ENCODE peak calls at places on chromosome 5, in eight cellular contexts. One of them, this sample, is unnamed.

GRCh38 chr5:127290019-127290945 is at the start of gene MEGF10:
- DNase-seq in brain microvascular endothelial cell: peak
- DNase-seq in fibroblast of the aortic adventitia: peak
- DNase-seq in choroid plexus epithelial cell: peak
- DNase-seq in DND-41: no peak
- DNase-seq in HCT116: no peak
- DNase-seq in keratinocyte: no peak
- DNase-seq in fibroblast of lung: peak
- DNase-seq in this sample: no peak

GRCh38 chr5:107450531-107450930 is 220.2 kb downstream of the EFNA5 start:
- DNase-seq in keratinocyte: no peak
- DNase-seq in fibroblast of the aortic adventitia: no peak
- DNase-seq in choroid plexus epithelial cell: no peak
- DNase-seq in fibroblast of lung: no peak
- DNase-seq in brain microvascular endothelial cell: no peak
- DNase-seq in HCT116: no peak
- DNase-seq in DND-41: no peak
- DNase-seq in this sample: no peak

GRCh38 chr5:72194846-72195245 is 87.6 kb downstream of the MAP1B start:
- DNase-seq in brain microvascular endothelial cell: no peak
- DNase-seq in choroid plexus epithelial cell: peak
- DNase-seq in HCT116: no peak
- DNase-seq in fibroblast of the aortic adventitia: no peak
- DNase-seq in fibroblast of lung: peak
- DNase-seq in DND-41: no peak
- DNase-seq in keratinocyte: no peak
- DNase-seq in this sample: no peak

GRCh38 chr5:142827934-142828576 is 57.9 kb downstream of the ARHGAP26 start:
- DNase-seq in brain microvascular endothelial cell: no peak
- DNase-seq in fibroblast of the aortic adventitia: no peak
- DNase-seq in keratinocyte: no peak
- DNase-seq in choroid plexus epithelial cell: no peak
- DNase-seq in HCT116: no peak
- DNase-seq in fibroblast of lung: peak
- DNase-seq in DND-41: no peak
- DNase-seq in this sample: no peak

GRCh38 chr5:177603631-177604030 is 3.7 kb downstream of the B4GALT7 start:
- DNase-seq in keratinocyte: no peak
- DNase-seq in choroid plexus epithelial cell: no peak
- DNase-seq in HCT116: no peak
- DNase-seq in brain microvascular endothelial cell: no peak
- DNase-seq in fibroblast of the aortic adventitia: no peak
- DNase-seq in fibroblast of lung: no peak
- DNase-seq in DND-41: no peak
- DNase-seq in this sample: no peak

GRCh38 chr5:142277796-142278195 is 47.0 kb downstream of the SPRY4 start:
- DNase-seq in fibroblast of lung: no peak
- DNase-seq in keratinocyte: no peak
- DNase-seq in choroid plexus epithelial cell: no peak
- DNase-seq in brain microvascular endothelial cell: no peak
- DNase-seq in DND-41: no peak
- DNase-seq in HCT116: no peak
- DNase-seq in fibroblast of the aortic adventitia: no peak
- DNase-seq in this sample: no peak

GRCh38 chr5:106019271-106019670 is 1651.5 kb downstream of the EFNA5 start:
- DNase-seq in fibroblast of the aortic adventitia: peak
- DNase-seq in choroid plexus epithelial cell: peak
- DNase-seq in HCT116: no peak
- DNase-seq in fibroblast of lung: peak
- DNase-seq in DND-41: no peak
- DNase-seq in brain microvascular endothelial cell: peak
- DNase-seq in keratinocyte: no peak
- DNase-seq in this sample: no peak

GRCh38 chr5:97629281-97629680 is 446.2 kb upstream of the RIOK2 start:
- DNase-seq in choroid plexus epithelial cell: peak
- DNase-seq in keratinocyte: no peak
- DNase-seq in brain microvascular endothelial cell: peak
- DNase-seq in fibroblast of the aortic adventitia: peak
- DNase-seq in HCT116: peak
- DNase-seq in fibroblast of lung: peak
- DNase-seq in DND-41: no peak
- DNase-seq in this sample: no peak

GRCh38 chr5:86918246-86918645 is 300.5 kb downstream of the COX7C start:
- DNase-seq in choroid plexus epithelial cell: no peak
- DNase-seq in HCT116: no peak
- DNase-seq in fibroblast of lung: no peak
- DNase-seq in DND-41: no peak
- DNase-seq in brain microvascular endothelial cell: no peak
- DNase-seq in fibroblast of the aortic adventitia: no peak
- DNase-seq in keratinocyte: no peak
- DNase-seq in this sample: no peak

GRCh38 chr5:62767650-62768049 is 189.0 kb downstream of the LRRC70 start:
- DNase-seq in DND-41: no peak
- DNase-seq in fibroblast of the aortic adventitia: no peak
- DNase-seq in fibroblast of lung: no peak
- DNase-seq in choroid plexus epithelial cell: no peak
- DNase-seq in brain microvascular endothelial cell: no peak
- DNase-seq in keratinocyte: no peak
- DNase-seq in HCT116: no peak
- DNase-seq in this sample: no peak

GRCh38 chr5:147095740-147096139 is 139.1 kb upstream of the STK32A start:
- DNase-seq in fibroblast of lung: no peak
- DNase-seq in HCT116: no peak
- DNase-seq in keratinocyte: no peak
- DNase-seq in brain microvascular endothelial cell: no peak
- DNase-seq in fibroblast of the aortic adventitia: no peak
- DNase-seq in choroid plexus epithelial cell: no peak
- DNase-seq in DND-41: no peak
- DNase-seq in this sample: no peak

GRCh38 chr5:74916831-74917710 is 50.9 kb upstream of the FAM169A start:
- DNase-seq in fibroblast of lung: peak
- DNase-seq in fibroblast of the aortic adventitia: peak
- DNase-seq in HCT116: no peak
- DNase-seq in brain microvascular endothelial cell: peak
- DNase-seq in keratinocyte: no peak
- DNase-seq in DND-41: no peak
- DNase-seq in choroid plexus epithelial cell: peak
- DNase-seq in this sample: peak

GRCh38 chr5:3446410-3446809 is 149.2 kb upstream of the IRX1 start:
- DNase-seq in keratinocyte: no peak
- DNase-seq in DND-41: no peak
- DNase-seq in fibroblast of the aortic adventitia: no peak
- DNase-seq in HCT116: no peak
- DNase-seq in fibroblast of lung: no peak
- DNase-seq in brain microvascular endothelial cell: no peak
- DNase-seq in choroid plexus epithelial cell: no peak
- DNase-seq in this sample: no peak

GRCh38 chr5:90874066-90874465 is 315.5 kb downstream of the ADGRV1 start:
- DNase-seq in HCT116: no peak
- DNase-seq in choroid plexus epithelial cell: no peak
- DNase-seq in keratinocyte: no peak
- DNase-seq in fibroblast of the aortic adventitia: no peak
- DNase-seq in brain microvascular endothelial cell: no peak
- DNase-seq in DND-41: no peak
- DNase-seq in fibroblast of lung: no peak
- DNase-seq in this sample: no peak

GRCh38 chr5:96254980-96255681 is 177.9 kb downstream of the PCSK1 start:
- DNase-seq in brain microvascular endothelial cell: peak
- DNase-seq in HCT116: no peak
- DNase-seq in choroid plexus epithelial cell: peak
- DNase-seq in keratinocyte: no peak
- DNase-seq in fibroblast of the aortic adventitia: peak
- DNase-seq in fibroblast of lung: peak
- DNase-seq in DND-41: no peak
- DNase-seq in this sample: no peak

GRCh38 chr5:173742432-173742816 is 126.0 kb upstream of the BOD1 start:
- DNase-seq in brain microvascular endothelial cell: no peak
- DNase-seq in HCT116: no peak
- DNase-seq in fibroblast of lung: no peak
- DNase-seq in choroid plexus epithelial cell: no peak
- DNase-seq in DND-41: no peak
- DNase-seq in fibroblast of the aortic adventitia: no peak
- DNase-seq in keratinocyte: no peak
- DNase-seq in this sample: no peak

GRCh38 chr5:77272206-77272605 is 61.7 kb downstream of the PDE8B start:
- DNase-seq in fibroblast of the aortic adventitia: no peak
- DNase-seq in keratinocyte: no peak
- DNase-seq in fibroblast of lung: no peak
- DNase-seq in brain microvascular endothelial cell: no peak
- DNase-seq in HCT116: no peak
- DNase-seq in DND-41: no peak
- DNase-seq in choroid plexus epithelial cell: peak
- DNase-seq in this sample: no peak

GRCh38 chr5:92945630-92946097 is 635.4 kb downstream of the NR2F1-AS1 start:
- DNase-seq in choroid plexus epithelial cell: peak
- DNase-seq in brain microvascular endothelial cell: no peak
- DNase-seq in fibroblast of the aortic adventitia: peak
- DNase-seq in fibroblast of lung: peak
- DNase-seq in keratinocyte: no peak
- DNase-seq in DND-41: no peak
- DNase-seq in HCT116: no peak
- DNase-seq in this sample: peak

GRCh38 chr5:170625221-170626165 is 121.7 kb downstream of the KCNIP1 start:
- DNase-seq in fibroblast of the aortic adventitia: no peak
- DNase-seq in HCT116: no peak
- DNase-seq in brain microvascular endothelial cell: no peak
- DNase-seq in choroid plexus epithelial cell: no peak
- DNase-seq in fibroblast of lung: no peak
- DNase-seq in keratinocyte: no peak
- DNase-seq in DND-41: no peak
- DNase-seq in this sample: no peak

GRCh38 chr5:57482671-57483106 is at the start of gene ACTBL2:
- DNase-seq in fibroblast of the aortic adventitia: peak
- DNase-seq in HCT116: no peak
- DNase-seq in fibroblast of lung: peak
- DNase-seq in DND-41: no peak
- DNase-seq in choroid plexus epithelial cell: peak
- DNase-seq in brain microvascular endothelial cell: peak
- DNase-seq in keratinocyte: peak
- DNase-seq in this sample: no peak

GRCh38 chr5:169029661-169030274 is 271.2 kb downstream of the SLIT3 start:
- DNase-seq in choroid plexus epithelial cell: no peak
- DNase-seq in fibroblast of the aortic adventitia: peak
- DNase-seq in keratinocyte: no peak
- DNase-seq in DND-41: no peak
- DNase-seq in brain microvascular endothelial cell: no peak
- DNase-seq in fibroblast of lung: peak
- DNase-seq in HCT116: no peak
- DNase-seq in this sample: no peak

GRCh38 chr5:169024426-169024825 is 276.5 kb downstream of the SLIT3 start:
- DNase-seq in fibroblast of lung: no peak
- DNase-seq in HCT116: no peak
- DNase-seq in choroid plexus epithelial cell: no peak
- DNase-seq in DND-41: no peak
- DNase-seq in brain microvascular endothelial cell: no peak
- DNase-seq in keratinocyte: no peak
- DNase-seq in fibroblast of the aortic adventitia: no peak
- DNase-seq in this sample: no peak

GRCh38 chr5:169029087-169029486 is 271.9 kb downstream of the SLIT3 start:
- DNase-seq in keratinocyte: no peak
- DNase-seq in HCT116: no peak
- DNase-seq in fibroblast of lung: peak
- DNase-seq in brain microvascular endothelial cell: no peak
- DNase-seq in choroid plexus epithelial cell: no peak
- DNase-seq in DND-41: no peak
- DNase-seq in fibroblast of the aortic adventitia: peak
- DNase-seq in this sample: no peak

GRCh38 chr5:169027456-169028118 is 273.4 kb downstream of the SLIT3 start:
- DNase-seq in fibroblast of lung: no peak
- DNase-seq in brain microvascular endothelial cell: no peak
- DNase-seq in choroid plexus epithelial cell: no peak
- DNase-seq in HCT116: no peak
- DNase-seq in keratinocyte: no peak
- DNase-seq in DND-41: no peak
- DNase-seq in fibroblast of the aortic adventitia: no peak
- DNase-seq in this sample: no peak
- H3K4me3 ChIP-seq in fibroblast of lung: no peak
- H3K4me3 ChIP-seq in brain microvascular endothelial cell: no peak
- H3K4me3 ChIP-seq in choroid plexus epithelial cell: no peak
- H3K4me3 ChIP-seq in HCT116: no peak
- H3K4me3 ChIP-seq in keratinocyte: no peak
- H3K4me3 ChIP-seq in DND-41: no peak
- H3K4me3 ChIP-seq in fibroblast of the aortic adventitia: no peak
- H3K4me3 ChIP-seq in this sample: no peak

DNA sequence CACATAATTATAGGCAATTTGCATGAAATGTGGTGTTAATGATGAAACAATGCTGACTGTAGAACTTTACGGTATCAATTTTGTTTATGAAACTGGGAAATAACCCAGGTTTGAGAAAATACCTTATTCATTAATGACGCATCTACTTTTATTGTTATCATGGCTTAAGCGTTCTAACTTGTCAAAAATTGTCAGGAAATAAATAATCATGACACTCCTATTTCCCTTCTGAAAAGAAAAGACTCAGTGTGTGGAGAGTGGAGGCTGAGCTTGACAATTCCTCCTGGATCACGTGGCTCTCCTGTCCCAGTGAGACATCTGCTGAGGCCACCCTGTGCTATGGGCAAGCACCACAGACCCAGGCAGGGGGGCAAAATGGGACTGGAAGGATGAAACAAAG is 466.4 kb downstream of the ZNF608 start:
- DNase-seq in brain microvascular endothelial cell: no peak
- DNase-seq in keratinocyte: peak
- DNase-seq in fibroblast of the aortic adventitia: no peak
- DNase-seq in HCT116: no peak
- DNase-seq in choroid plexus epithelial cell: no peak
- DNase-seq in fibroblast of lung: no peak
- DNase-seq in DND-41: no peak
- DNase-seq in this sample: no peak
- TF ChIP-seq CTCF in brain microvascular endothelial cell: no peak
- TF ChIP-seq CTCF in keratinocyte: no peak
- TF ChIP-seq CTCF in fibroblast of the aortic adventitia: no peak
- TF ChIP-seq CTCF in HCT116: no peak
- TF ChIP-seq CTCF in choroid plexus epithelial cell: no peak
- TF ChIP-seq CTCF in fibroblast of lung: no peak
- TF ChIP-seq CTCF in DND-41: no peak
- TF ChIP-seq CTCF in this sample: no peak

GRCh38 chr5:180069589-180070247 is 1.8 kb downstream of the RNF130 start:
- DNase-seq in HCT116: no peak
- DNase-seq in choroid plexus epithelial cell: peak
- DNase-seq in fibroblast of the aortic adventitia: no peak
- DNase-seq in keratinocyte: no peak
- DNase-seq in fibroblast of lung: peak
- DNase-seq in brain microvascular endothelial cell: no peak
- DNase-seq in DND-41: no peak
- DNase-seq in this sample: no peak
- H3K4me3 ChIP-seq in HCT116: no peak
- H3K4me3 ChIP-seq in choroid plexus epithelial cell: peak
- H3K4me3 ChIP-seq in fibroblast of the aortic adventitia: peak
- H3K4me3 ChIP-seq in keratinocyte: no peak
- H3K4me3 ChIP-seq in fibroblast of lung: peak
- H3K4me3 ChIP-seq in brain microvascular endothelial cell: peak
- H3K4me3 ChIP-seq in DND-41: peak
- H3K4me3 ChIP-seq in this sample: peak

DNA sequence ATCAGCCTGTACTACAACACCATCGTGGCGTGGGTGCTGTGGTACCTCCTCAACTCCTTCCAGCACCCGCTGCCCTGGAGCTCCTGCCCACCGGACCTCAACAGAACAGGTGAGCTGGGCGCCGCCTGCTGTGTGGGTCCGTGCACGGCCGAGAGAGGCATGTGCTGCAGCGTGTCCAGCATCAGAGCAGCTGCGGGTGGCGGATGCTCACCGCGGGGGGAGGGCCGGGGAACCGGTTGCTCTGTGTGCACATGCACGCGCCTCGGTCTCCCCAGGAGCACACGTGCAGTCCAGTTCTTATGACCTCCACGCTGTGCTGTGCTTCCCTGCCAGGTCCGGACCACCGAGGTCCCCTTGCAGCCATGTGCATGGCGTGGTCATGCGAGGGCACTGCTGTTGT is 7.6 kb downstream of the SLC6A18 start:
- DNase-seq in fibroblast of lung: no peak
- DNase-seq in HCT116: no peak
- DNase-seq in keratinocyte: no peak
- DNase-seq in fibroblast of the aortic adventitia: no peak
- DNase-seq in brain microvascular endothelial cell: no peak
- DNase-seq in DND-41: no peak
- DNase-seq in choroid plexus epithelial cell: no peak
- DNase-seq in this sample: no peak
- TF ChIP-seq CTCF in fibroblast of lung: no peak
- TF ChIP-seq CTCF in HCT116: no peak
- TF ChIP-seq CTCF in keratinocyte: no peak
- TF ChIP-seq CTCF in fibroblast of the aortic adventitia: no peak
- TF ChIP-seq CTCF in brain microvascular endothelial cell: no peak
- TF ChIP-seq CTCF in DND-41: no peak
- TF ChIP-seq CTCF in choroid plexus epithelial cell: no peak
- TF ChIP-seq CTCF in this sample: no peak

This sample was measured in LNCaP clone FGC.